ENCODE peak calls at places on chromosomes 5 and 9, in seven cellular contexts. One of them, this sample, is unnamed.

GRCh38 chr9:109733690-109734089 is 46.3 kb upstream of the PALM2AKAP2 start:
- DNase-seq in anterior cingulate cortex: no peak
- DNase-seq in AG04450: no peak
- DNase-seq in left colon: no peak
- DNase-seq in OCI-M1: peak; percentile 60
- DNase-seq in GM12891: no peak
- DNase-seq in ureter: no peak
- DNase-seq in this sample: no peak

GRCh38 chr9:98011122-98011521 is 28.0 kb downstream of the ANP32B start:
- DNase-seq in anterior cingulate cortex: no peak
- DNase-seq in AG04450: no peak
- DNase-seq in left colon: no peak
- DNase-seq in OCI-M1: no peak
- DNase-seq in GM12891: no peak
- DNase-seq in ureter: no peak
- DNase-seq in this sample: no peak

GRCh38 chr5:103120607-103121200 is 603 bp downstream of the PPIP5K2 start:
- DNase-seq in anterior cingulate cortex: no peak
- DNase-seq in AG04450: no peak
- DNase-seq in left colon: peak; percentile 25
- DNase-seq in OCI-M1: peak; percentile 72
- DNase-seq in GM12891: no peak
- DNase-seq in ureter: no peak
- DNase-seq in this sample: no peak

GRCh38 chr5:160219411-160219810 is 9.9 kb upstream of the FABP6 start:
- DNase-seq in anterior cingulate cortex: no peak
- DNase-seq in AG04450: no peak
- DNase-seq in left colon: no peak
- DNase-seq in OCI-M1: no peak
- DNase-seq in GM12891: no peak
- DNase-seq in ureter: no peak
- DNase-seq in this sample: no peak

GRCh38 chr9:137740311-137740710 is 121.5 kb downstream of the EHMT1 start:
- DNase-seq in anterior cingulate cortex: no peak
- DNase-seq in AG04450: peak; percentile 18
- DNase-seq in left colon: no peak
- DNase-seq in OCI-M1: no peak
- DNase-seq in GM12891: no peak
- DNase-seq in ureter: no peak
- DNase-seq in this sample: no peak

GRCh38 chr9:132481467-132481866 is 71.5 kb downstream of the CFAP77 start:
- DNase-seq in anterior cingulate cortex: no peak
- DNase-seq in AG04450: no peak
- DNase-seq in left colon: no peak
- DNase-seq in OCI-M1: no peak
- DNase-seq in GM12891: no peak
- DNase-seq in ureter: no peak
- DNase-seq in this sample: no peak

GRCh38 chr5:150266807-150267408 is 22.7 kb downstream of the CAMK2A start:
- DNase-seq in anterior cingulate cortex: no peak
- DNase-seq in AG04450: no peak
- DNase-seq in left colon: no peak
- DNase-seq in OCI-M1: no peak
- DNase-seq in GM12891: no peak
- DNase-seq in ureter: no peak
- DNase-seq in this sample: no peak

GRCh38 chr5:135398855-135399837 is at the start of gene MACROH2A1:
- DNase-seq in anterior cingulate cortex: peak; percentile 72
- DNase-seq in AG04450: no peak
- DNase-seq in left colon: peak; percentile 85
- DNase-seq in OCI-M1: peak; percentile 88
- DNase-seq in GM12891: peak; percentile 78
- DNase-seq in ureter: peak; percentile 89
- DNase-seq in this sample: peak; percentile 95

GRCh38 chr9:128920381-128921058 is at the start of gene PHYHD1:
- DNase-seq in anterior cingulate cortex: peak; percentile 90
- DNase-seq in AG04450: no peak
- DNase-seq in left colon: no peak
- DNase-seq in OCI-M1: no peak
- DNase-seq in GM12891: no peak
- DNase-seq in ureter: no peak
- DNase-seq in this sample: no peak

GRCh38 chr5:154970759-154971158 is 29.9 kb downstream of the MRPL22 start:
- DNase-seq in anterior cingulate cortex: no peak
- DNase-seq in AG04450: no peak
- DNase-seq in left colon: no peak
- DNase-seq in OCI-M1: peak; percentile 33
- DNase-seq in GM12891: no peak
- DNase-seq in ureter: no peak
- DNase-seq in this sample: no peak

GRCh38 chr5:6315580-6315979 is 62.8 kb downstream of the MED10 start:
- DNase-seq in anterior cingulate cortex: no peak
- DNase-seq in AG04450: no peak
- DNase-seq in left colon: no peak
- DNase-seq in OCI-M1: no peak
- DNase-seq in GM12891: no peak
- DNase-seq in ureter: no peak
- DNase-seq in this sample: peak; percentile 50

GRCh38 chr9:112384690-112385089 is 4.8 kb downstream of the HSDL2 start:
- DNase-seq in anterior cingulate cortex: no peak
- DNase-seq in AG04450: no peak
- DNase-seq in left colon: no peak
- DNase-seq in OCI-M1: peak; percentile 31
- DNase-seq in GM12891: no peak
- DNase-seq in ureter: no peak
- DNase-seq in this sample: no peak

GRCh38 chr5:107294669-107295068 is 376.1 kb downstream of the EFNA5 start:
- DNase-seq in anterior cingulate cortex: no peak
- DNase-seq in AG04450: no peak
- DNase-seq in left colon: no peak
- DNase-seq in OCI-M1: no peak
- DNase-seq in GM12891: no peak
- DNase-seq in ureter: no peak
- DNase-seq in this sample: no peak

GRCh38 chr5:94376672-94377345 is 241.6 kb downstream of the KIAA0825 start:
- DNase-seq in anterior cingulate cortex: peak; percentile 2
- DNase-seq in AG04450: no peak
- DNase-seq in left colon: no peak
- DNase-seq in OCI-M1: peak; percentile 15
- DNase-seq in GM12891: no peak
- DNase-seq in ureter: no peak
- DNase-seq in this sample: no peak

GRCh38 chr5:1801954-1802295 is 718 bp downstream of the NDUFS6 start:
- DNase-seq in anterior cingulate cortex: no peak
- DNase-seq in AG04450: no peak
- DNase-seq in left colon: no peak
- DNase-seq in OCI-M1: peak; percentile 44
- DNase-seq in GM12891: no peak
- DNase-seq in ureter: no peak
- DNase-seq in this sample: no peak

GRCh38 chr5:111697881-111698757 is 58.9 kb downstream of the NREP start:
- DNase-seq in anterior cingulate cortex: no peak
- DNase-seq in AG04450: no peak
- DNase-seq in left colon: no peak
- DNase-seq in OCI-M1: no peak
- DNase-seq in GM12891: no peak
- DNase-seq in ureter: no peak
- DNase-seq in this sample: no peak

GRCh38 chr9:114304416-114305188 is 18.3 kb upstream of the ORM1 start:
- DNase-seq in anterior cingulate cortex: no peak
- DNase-seq in AG04450: no peak
- DNase-seq in left colon: peak; percentile 15
- DNase-seq in OCI-M1: no peak
- DNase-seq in GM12891: no peak
- DNase-seq in ureter: peak; percentile 33
- DNase-seq in this sample: peak; percentile 91

GRCh38 chr5:38931731-38932130 is 85.9 kb downstream of the OSMR start:
- DNase-seq in anterior cingulate cortex: no peak
- DNase-seq in AG04450: no peak
- DNase-seq in left colon: no peak
- DNase-seq in OCI-M1: no peak
- DNase-seq in GM12891: no peak
- DNase-seq in ureter: no peak
- DNase-seq in this sample: no peak

GRCh38 chr9:87039809-87040392 is 92.6 kb upstream of the GAS1 start:
- DNase-seq in anterior cingulate cortex: no peak
- DNase-seq in AG04450: no peak
- DNase-seq in left colon: no peak
- DNase-seq in OCI-M1: no peak
- DNase-seq in GM12891: no peak
- DNase-seq in ureter: no peak
- DNase-seq in this sample: no peak

GRCh38 chr5:172010278-172010677 is 3.8 kb upstream of the FBXW11 start:
- DNase-seq in anterior cingulate cortex: no peak
- DNase-seq in AG04450: no peak
- DNase-seq in left colon: no peak
- DNase-seq in OCI-M1: peak; percentile 66
- DNase-seq in GM12891: no peak
- DNase-seq in ureter: no peak
- DNase-seq in this sample: no peak

GRCh38 chr5:35922468-35922867 is 16.0 kb downstream of the CAPSL start:
- DNase-seq in anterior cingulate cortex: no peak
- DNase-seq in AG04450: no peak
- DNase-seq in left colon: no peak
- DNase-seq in OCI-M1: no peak
- DNase-seq in GM12891: no peak
- DNase-seq in ureter: no peak
- DNase-seq in this sample: no peak

GRCh38 chr9:19660019-19660418 is 128.8 kb downstream of the SLC24A2 start:
- DNase-seq in anterior cingulate cortex: no peak
- DNase-seq in AG04450: no peak
- DNase-seq in left colon: no peak
- DNase-seq in OCI-M1: no peak
- DNase-seq in GM12891: no peak
- DNase-seq in ureter: no peak
- DNase-seq in this sample: no peak

GRCh38 chr9:107286057-107286456 is 3.0 kb downstream of the RAD23B start:
- DNase-seq in anterior cingulate cortex: no peak
- DNase-seq in AG04450: no peak
- DNase-seq in left colon: no peak
- DNase-seq in OCI-M1: peak; percentile 46
- DNase-seq in GM12891: no peak
- DNase-seq in ureter: no peak
- DNase-seq in this sample: no peak

GRCh38 chr5:138468966-138469539 is 3.8 kb downstream of the EGR1 start:
- DNase-seq in anterior cingulate cortex: no peak
- DNase-seq in AG04450: peak; percentile 67
- DNase-seq in left colon: no peak
- DNase-seq in OCI-M1: no peak
- DNase-seq in GM12891: no peak
- DNase-seq in ureter: no peak
- DNase-seq in this sample: no peak

GRCh38 chr9:100589582-100589981 is 11.7 kb downstream of the CAVIN4 start:
- DNase-seq in anterior cingulate cortex: no peak
- DNase-seq in AG04450: no peak
- DNase-seq in left colon: no peak
- DNase-seq in OCI-M1: no peak
- DNase-seq in GM12891: no peak
- DNase-seq in ureter: no peak
- DNase-seq in this sample: no peak

GRCh38 chr5:1557114-1557873 is 33.5 kb upstream of the LPCAT1 start:
- DNase-seq in anterior cingulate cortex: no peak
- DNase-seq in AG04450: no peak
- DNase-seq in left colon: no peak
- DNase-seq in OCI-M1: no peak
- DNase-seq in GM12891: no peak
- DNase-seq in ureter: no peak
- DNase-seq in this sample: no peak

GRCh38 chr5:56375011-56375410 is 141.9 kb upstream of the ANKRD55 start:
- DNase-seq in anterior cingulate cortex: no peak
- DNase-seq in AG04450: no peak
- DNase-seq in left colon: no peak
- DNase-seq in OCI-M1: no peak
- DNase-seq in GM12891: no peak
- DNase-seq in ureter: no peak
- DNase-seq in this sample: no peak

GRCh38 chr5:177303925-177304391 is 359 bp downstream of the PRELID1 start:
- DNase-seq in anterior cingulate cortex: no peak
- DNase-seq in AG04450: no peak
- DNase-seq in left colon: no peak
- DNase-seq in OCI-M1: peak; percentile 60
- DNase-seq in GM12891: no peak
- DNase-seq in ureter: no peak
- DNase-seq in this sample: no peak

GRCh38 chr5:68545636-68546325 is 330.2 kb downstream of the PIK3R1 start:
- DNase-seq in anterior cingulate cortex: no peak
- DNase-seq in AG04450: no peak
- DNase-seq in left colon: no peak
- DNase-seq in OCI-M1: no peak
- DNase-seq in GM12891: no peak
- DNase-seq in ureter: no peak
- DNase-seq in this sample: no peak

GRCh38 chr5:23419115-23419514 is 88.3 kb upstream of the PRDM9 start:
- DNase-seq in anterior cingulate cortex: no peak
- DNase-seq in AG04450: no peak
- DNase-seq in left colon: no peak
- DNase-seq in OCI-M1: peak; percentile 26
- DNase-seq in GM12891: no peak
- DNase-seq in ureter: no peak
- DNase-seq in this sample: no peak

GRCh38 chr5:15326932-15327331 is 173.0 kb upstream of the FBXL7 start:
- DNase-seq in anterior cingulate cortex: no peak
- DNase-seq in AG04450: no peak
- DNase-seq in left colon: no peak
- DNase-seq in OCI-M1: no peak
- DNase-seq in GM12891: no peak
- DNase-seq in ureter: no peak
- DNase-seq in this sample: no peak

GRCh38 chr5:126093041-126093440 is 330.2 kb upstream of the GRAMD2B start:
- DNase-seq in anterior cingulate cortex: no peak
- DNase-seq in AG04450: no peak
- DNase-seq in left colon: no peak
- DNase-seq in OCI-M1: no peak
- DNase-seq in GM12891: no peak
- DNase-seq in ureter: no peak
- DNase-seq in this sample: no peak

GRCh38 chr5:92309336-92309991 is 926.3 kb upstream of the ARRDC3 start:
- DNase-seq in anterior cingulate cortex: no peak
- DNase-seq in AG04450: no peak
- DNase-seq in left colon: no peak
- DNase-seq in OCI-M1: peak; percentile 72
- DNase-seq in GM12891: no peak
- DNase-seq in ureter: no peak
- DNase-seq in this sample: no peak

GRCh38 chr5:79590395-79590999 is 21.7 kb upstream of the TENT2 start:
- DNase-seq in anterior cingulate cortex: no peak
- DNase-seq in AG04450: no peak
- DNase-seq in left colon: no peak
- DNase-seq in OCI-M1: peak; percentile 64
- DNase-seq in GM12891: no peak
- DNase-seq in ureter: no peak
- DNase-seq in this sample: no peak

GRCh38 chr5:95406426-95407093 is 15.4 kb downstream of the FAM81B start:
- DNase-seq in anterior cingulate cortex: no peak
- DNase-seq in AG04450: no peak
- DNase-seq in left colon: no peak
- DNase-seq in OCI-M1: no peak
- DNase-seq in GM12891: no peak
- DNase-seq in ureter: no peak
- DNase-seq in this sample: no peak

GRCh38 chr9:130064621-130065020 is 10.9 kb downstream of the GPR107 start:
- DNase-seq in anterior cingulate cortex: no peak
- DNase-seq in AG04450: no peak
- DNase-seq in left colon: no peak
- DNase-seq in OCI-M1: no peak
- DNase-seq in GM12891: no peak
- DNase-seq in ureter: no peak
- DNase-seq in this sample: no peak

GRCh38 chr9:34684145-34684544 is 6.9 kb downstream of the CCL19 start:
- DNase-seq in anterior cingulate cortex: no peak
- DNase-seq in AG04450: no peak
- DNase-seq in left colon: no peak
- DNase-seq in OCI-M1: no peak
- DNase-seq in GM12891: no peak
- DNase-seq in ureter: no peak
- DNase-seq in this sample: no peak

GRCh38 chr5:14426521-14426920 is 155.1 kb upstream of the OTULINL start:
- DNase-seq in anterior cingulate cortex: no peak
- DNase-seq in AG04450: no peak
- DNase-seq in left colon: no peak
- DNase-seq in OCI-M1: no peak
- DNase-seq in GM12891: no peak
- DNase-seq in ureter: no peak
- DNase-seq in this sample: no peak

This sample was measured in esophagus muscularis mucosa.